ENCODE peak calls at places on chromosomes 4 and X, in nine cellular contexts. K is transverse colon, Q is cardiac muscle cell, R is psoas muscle, Y is BJ, N is mammary epithelial cell, W is choroid plexus epithelial cell, L is nephron progenitor cell, S is progenitor cell of endocrine pancreas. A is an unnamed sample.

GRCh38 chr4:169099775-169100180 is 89.7 kb upstream of the CBR4 start:
- DNase-seq in K (no peak), Q (no peak), R (no peak), Y (no peak), N (no peak), W (peak), L (no peak), S (no peak), A (no peak)

GRCh38 chr4:167966161-167966560 is 126.2 kb upstream of the ANXA10 start:
- DNase-seq in K (no peak), Q (no peak), R (no peak), Y (no peak), N (peak), W (peak), L (no peak), S (no peak), A (no peak)

GRCh38 chrX:34875204-34875603 is 67.4 kb upstream of the FAM47B start:
- DNase-seq in K (no peak), Q (no peak), R (no peak), Y (no peak), N (peak), W (peak), L (no peak), S (no peak), A (no peak)

GRCh38 chr4:78227411-78228057 is 170.4 kb downstream of the FRAS1 start:
- DNase-seq in K (no peak), Q (no peak), R (no peak), Y (no peak), N (no peak), W (no peak), L (no peak), S (no peak), A (no peak)

GRCh38 chr4:151359576-151359975 is 34.2 kb upstream of the SH3D19 start:
- DNase-seq in K (peak), Q (no peak), R (no peak), Y (no peak), N (no peak), W (no peak), L (no peak), S (no peak), A (no peak)

GRCh38 chr4:33930497-33930896 is 2313.8 kb downstream of the ARAP2 start:
- DNase-seq in K (no peak), Q (no peak), R (no peak), Y (no peak), N (no peak), W (peak), L (no peak), S (no peak), A (no peak)

GRCh38 chr4:164011791-164012190 is 517.3 kb downstream of the TMA16 start:
- DNase-seq in K (no peak), Q (peak), R (no peak), Y (no peak), N (no peak), W (no peak), L (no peak), S (no peak), A (no peak)

GRCh38 chr4:144699565-144699964 is 53.6 kb downstream of the HHIP start:
- DNase-seq in K (no peak), Q (no peak), R (no peak), Y (no peak), N (peak), W (peak), L (no peak), S (no peak), A (no peak)

GRCh38 chr4:94665500-94666398 is 92.0 kb upstream of the BMPR1B start:
- DNase-seq in K (no peak), Q (no peak), R (no peak), Y (no peak), N (no peak), W (no peak), L (no peak), S (no peak), A (no peak)

GRCh38 chr4:6873792-6874461 is 35.7 kb upstream of the TBC1D14 start:
- DNase-seq in K (peak), Q (peak), R (peak), Y (no peak), N (peak), W (peak), L (peak), S (peak), A (peak)

GRCh38 chr4:77821775-77822174 is 2.6 kb upstream of the CNOT6L start:
- DNase-seq in K (no peak), Q (no peak), R (no peak), Y (no peak), N (no peak), W (no peak), L (no peak), S (no peak), A (no peak)

GRCh38 chr4:182338731-182339130 is 95.5 kb downstream of the TENM3 start:
- DNase-seq in K (no peak), Q (no peak), R (no peak), Y (no peak), N (no peak), W (peak), L (no peak), S (no peak), A (no peak)

GRCh38 chrX:13491061-13491460 is 78.3 kb upstream of the EGFL6 start:
- DNase-seq in K (no peak), Q (no peak), R (no peak), Y (no peak), N (no peak), W (no peak), L (no peak), S (no peak), A (no peak)

GRCh38 chr4:17708992-17709759 is 72.2 kb downstream of the FAM184B start:
- DNase-seq in K (no peak), Q (no peak), R (no peak), Y (no peak), N (no peak), W (no peak), L (peak), S (no peak), A (no peak)

GRCh38 chrX:13716905-13717304 is 17.5 kb downstream of the TRAPPC2 start:
- DNase-seq in K (peak), Q (no peak), R (no peak), Y (no peak), N (no peak), W (no peak), L (no peak), S (no peak), A (no peak)

GRCh38 chr4:56220261-56220660 is 167.0 kb downstream of the AASDH start:
- DNase-seq in K (no peak), Q (no peak), R (no peak), Y (no peak), N (no peak), W (peak), L (no peak), S (no peak), A (no peak)

GRCh38 chr4:3009422-3009821 is 46.1 kb downstream of the GRK4 start:
- DNase-seq in K (no peak), Q (peak), R (no peak), Y (no peak), N (peak), W (peak), L (no peak), S (peak), A (no peak)

GRCh38 chrX:116384406-116384805 is 52.0 kb upstream of the SLC6A14 start:
- DNase-seq in K (no peak), Q (no peak), R (no peak), Y (no peak), N (no peak), W (peak), L (no peak), S (no peak), A (no peak)

GRCh38 chr4:182916483-182917181 is 554 bp downstream of the DCTD start:
- DNase-seq in K (peak), Q (peak), R (peak), Y (no peak), N (peak), W (peak), L (no peak), S (no peak), A (peak)

GRCh38 chr4:73103799-73104503 is 34.4 kb upstream of the COX18 start:
- DNase-seq in K (no peak), Q (no peak), R (no peak), Y (no peak), N (no peak), W (peak), L (no peak), S (no peak), A (no peak)

GRCh38 chr4:22237155-22237751 is 278.6 kb downstream of the ADGRA3 start:
- DNase-seq in K (peak), Q (peak), R (no peak), Y (no peak), N (no peak), W (no peak), L (peak), S (peak), A (no peak)

GRCh38 chr4:81722229-81722900 is 250.7 kb upstream of the RASGEF1B start:
- DNase-seq in K (peak), Q (peak), R (no peak), Y (no peak), N (no peak), W (no peak), L (peak), S (no peak), A (no peak)

GRCh38 chrX:10725071-10725470 is 104.7 kb upstream of the MID1 start:
- DNase-seq in K (no peak), Q (no peak), R (no peak), Y (no peak), N (no peak), W (peak), L (no peak), S (no peak), A (no peak)
- TF ChIP-seq CTCF in K (no peak), Q (peak), R (peak), Y (no peak), N (peak), W (peak), L (peak), S (peak), A (no peak)

DNA sequence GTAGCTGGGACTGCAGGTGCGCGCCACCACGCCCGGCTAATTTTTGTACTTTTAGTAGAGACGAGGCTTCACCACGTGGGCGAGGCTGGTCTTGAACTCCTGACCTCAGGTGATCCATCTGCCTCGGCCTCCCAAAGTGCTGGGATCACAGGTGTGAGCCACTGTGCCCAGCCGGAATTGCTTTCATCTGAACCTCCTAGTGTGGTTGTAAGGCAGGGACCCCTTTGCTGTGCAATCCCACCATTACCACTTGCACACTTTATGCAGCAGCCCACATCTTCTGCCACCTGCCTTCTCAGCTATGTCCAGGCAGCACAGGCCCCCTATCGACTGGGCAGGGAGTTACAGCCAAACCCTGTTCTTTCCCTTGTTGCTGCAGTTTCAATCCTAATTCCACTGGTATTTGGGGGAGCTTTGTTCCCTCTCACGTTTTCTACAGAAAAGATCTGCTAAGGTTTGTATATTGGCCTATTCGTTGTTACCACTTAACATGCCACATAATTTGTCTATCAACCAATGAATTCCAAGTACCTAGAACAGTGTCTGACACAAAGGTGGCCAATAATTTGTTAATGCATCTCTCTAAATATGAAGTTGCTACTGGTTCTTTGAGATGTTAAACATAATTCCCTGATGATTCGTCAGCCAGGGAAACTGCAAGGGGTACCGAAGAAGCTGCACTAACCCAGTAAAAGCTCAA is 6.5 kb downstream of the RPL39 start:
- DNase-seq in K (peak), Q (no peak), R (no peak), Y (no peak), N (no peak), W (peak), L (peak), S (no peak), A (no peak)
- TF ChIP-seq CTCF in K (peak), Q (peak), R (peak), Y (peak), N (peak), W (peak), L (peak), S (peak), A (no peak)

DNA sequence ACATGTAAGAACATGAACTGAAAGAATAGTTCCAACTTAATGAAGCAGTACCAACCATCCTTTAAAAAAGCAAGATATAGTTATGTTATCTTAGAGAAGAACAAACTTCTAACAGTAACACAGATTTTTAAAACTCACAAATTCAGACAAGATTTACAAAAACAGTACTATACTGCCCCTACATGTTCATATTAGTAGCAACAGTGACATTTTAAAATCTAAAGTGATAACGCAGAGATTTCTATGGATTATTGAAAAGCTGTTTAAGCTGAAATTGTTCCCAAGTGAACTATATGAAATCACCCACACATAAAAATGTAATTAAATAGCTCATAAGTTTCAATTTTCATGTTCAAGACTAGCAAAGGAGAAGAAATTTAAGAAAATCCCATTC is 166.0 kb downstream of the FBXW7 start:
- DNase-seq in K (no peak), Q (no peak), R (no peak), Y (no peak), N (no peak), W (peak), L (no peak), S (no peak), A (no peak)
- TF ChIP-seq CTCF in K (peak), Q (peak), R (peak), Y (peak), N (peak), W (peak), L (peak), S (peak), A (no peak)

DNA sequence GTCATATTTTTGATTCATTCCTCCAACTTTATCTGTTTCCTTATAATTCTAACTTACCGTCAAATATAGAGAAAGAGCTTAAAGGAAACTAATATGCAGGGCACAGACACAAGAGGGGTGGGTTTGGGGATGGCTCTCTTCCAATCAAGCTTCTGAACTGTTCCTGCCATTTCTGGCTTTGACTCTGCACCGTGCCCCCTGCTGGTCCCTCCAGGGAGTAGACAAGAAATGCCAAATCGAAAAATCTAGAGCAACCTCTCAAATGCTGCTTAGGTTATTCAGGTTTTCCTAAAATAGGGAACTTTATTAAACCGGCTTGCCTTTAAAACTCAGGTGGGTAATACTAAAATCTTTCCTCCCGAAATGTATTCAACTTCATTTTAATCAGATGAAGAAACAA is 39.8 kb upstream of the VCX3A start:
- DNase-seq in K (no peak), Q (peak), R (no peak), Y (no peak), N (no peak), W (no peak), L (peak), S (no peak), A (no peak)
- TF ChIP-seq CTCF in K (no peak), Q (no peak), R (no peak), Y (no peak), N (peak), W (no peak), L (peak), S (peak), A (no peak)

DNA sequence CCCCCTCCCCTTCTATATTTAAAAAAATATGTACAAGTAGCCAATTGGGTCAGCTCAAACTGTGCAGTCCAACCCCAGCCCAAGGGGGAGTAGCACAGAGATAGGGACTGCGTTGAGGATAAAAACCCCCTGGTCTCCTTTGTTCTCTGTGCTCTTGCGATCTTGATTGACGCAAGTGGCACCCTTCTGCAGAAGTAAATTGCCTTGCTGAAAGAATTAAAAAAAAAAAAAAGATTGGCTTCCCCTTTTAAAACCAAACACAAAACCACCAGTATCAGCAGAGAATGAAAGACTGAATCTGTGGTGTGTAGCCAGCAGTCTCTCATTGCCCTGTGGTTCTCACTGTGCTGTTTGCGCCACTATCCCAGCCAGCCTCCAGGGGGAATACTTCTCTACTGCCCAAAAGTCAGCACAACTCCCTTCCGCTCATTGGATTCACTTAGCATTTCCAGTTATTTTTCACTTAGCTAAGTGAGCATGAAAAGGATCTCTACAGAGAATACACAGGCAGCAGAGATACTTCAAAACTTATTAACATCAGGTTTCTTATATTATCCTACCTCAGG is 29.7 kb downstream of the MANBA start:
- DNase-seq in K (no peak), Q (no peak), R (no peak), Y (no peak), N (no peak), W (no peak), L (no peak), S (no peak), A (no peak)
- TF ChIP-seq CTCF in K (no peak), Q (peak), R (no peak), Y (peak), N (no peak), W (peak), L (no peak), S (no peak), A (no peak)

A was measured in omental fat pad.